ENCODE peak calls at places on chromosomes 3 and 15, in seven cellular contexts. N is K562; S is NCI-H69; Y is M059J; W is B cell; O is T1000; A is activated naive CD8-positive, alpha-beta T cell treated with anti-CD3 and anti-CD28 coated beads for 36 hours. U is an unnamed sample.

GRCh38 chr3:127568604-127569003 is 21.9 kb downstream of the TPRA1 start:
- DNase-seq in N (no peak), S (peak), Y (no peak), W (no peak), O (no peak), A (no peak), U (no peak)

GRCh38 chr3:63809607-63810006 is 9.5 kb upstream of the C3orf49 start:
- DNase-seq in N (no peak), S (no peak), Y (peak), W (no peak), O (peak), A (no peak), U (no peak)

GRCh38 chr15:48031973-48032372 is 88.8 kb upstream of the SLC24A5 start:
- DNase-seq in N (no peak), S (peak), Y (no peak), W (no peak), O (no peak), A (no peak), U (no peak)

GRCh38 chr15:49628379-49628778 is 7.5 kb downstream of the DTWD1 start:
- DNase-seq in N (no peak), S (no peak), Y (no peak), W (no peak), O (no peak), A (no peak), U (no peak)

GRCh38 chr3:73451276-73451973 is 173.3 kb downstream of the PDZRN3 start:
- DNase-seq in N (no peak), S (peak), Y (no peak), W (no peak), O (no peak), A (no peak), U (no peak)

GRCh38 chr15:79209116-79209515 is 73.4 kb upstream of the ANKRD34C start:
- DNase-seq in N (no peak), S (peak), Y (no peak), W (no peak), O (no peak), A (no peak), U (peak)

GRCh38 chr15:90342655-90343054 is 9.4 kb upstream of the ZNF774 start:
- DNase-seq in N (no peak), S (no peak), Y (no peak), W (no peak), O (no peak), A (no peak), U (peak)

GRCh38 chr15:77538793-77539487 is 93.8 kb downstream of the LINGO1 start:
- DNase-seq in N (no peak), S (peak), Y (no peak), W (no peak), O (no peak), A (no peak), U (no peak)

GRCh38 chr3:16978234-16978920 is 93.6 kb downstream of the PLCL2 start:
- DNase-seq in N (no peak), S (no peak), Y (peak), W (no peak), O (no peak), A (no peak), U (no peak)

GRCh38 chr15:77771616-77772015 is 138.9 kb upstream of the LINGO1 start:
- DNase-seq in N (no peak), S (no peak), Y (no peak), W (no peak), O (no peak), A (no peak), U (no peak)

GRCh38 chr3:133944181-133944580 is 48.5 kb upstream of the RAB6B start:
- DNase-seq in N (no peak), S (no peak), Y (peak), W (peak), O (no peak), A (no peak), U (no peak)

GRCh38 chr15:65623103-65623502 is 1.4 kb downstream of the SLC24A1 start:
- DNase-seq in N (no peak), S (no peak), Y (no peak), W (no peak), O (no peak), A (no peak), U (no peak)

U was measured in NCI-H82.